ENCODE peak calls at places on chromosomes 12 and 14, in ten cellular contexts. One of them, this sample, is unnamed.

GRCh38 chr12:95881331-95881955 is 22.7 kb downstream of the SNRPF start:
- DNase-seq in GM12865: no peak
- DNase-seq in activated naive CD4-positive, alpha-beta T cell treated with anti-CD3 and anti-CD28 coated beads for 36 hours: no peak
- DNase-seq in endodermal cell: no peak
- DNase-seq in colonic mucosa: no peak
- DNase-seq in cardiac muscle cell: no peak
- DNase-seq in HTR-8/SVneo: no peak
- DNase-seq in stimulated activated CD4-positive, alpha-beta T cell treated with anti-CD3 and anti-CD28 coated beads, Interleukin-4, amount 100 ng/mL, for 48 hours: no peak
- DNase-seq in activated CD4-positive, alpha-beta T cell treated with anti-CD3 and anti-CD28 coated beads, Interleukin-2, amount 50 U/mL, for 48 hours: no peak
- DNase-seq in HCEC 1CT: peak; percentile 22
- DNase-seq in this sample: peak; percentile 40

GRCh38 chr14:24240110-24240918 is 2.1 kb downstream of the TINF2 start:
- DNase-seq in GM12865: no peak
- DNase-seq in activated naive CD4-positive, alpha-beta T cell treated with anti-CD3 and anti-CD28 coated beads for 36 hours: no peak
- DNase-seq in endodermal cell: peak; percentile 38
- DNase-seq in colonic mucosa: no peak
- DNase-seq in cardiac muscle cell: no peak
- DNase-seq in HTR-8/SVneo: no peak
- DNase-seq in stimulated activated CD4-positive, alpha-beta T cell treated with anti-CD3 and anti-CD28 coated beads, Interleukin-4, amount 100 ng/mL, for 48 hours: no peak
- DNase-seq in activated CD4-positive, alpha-beta T cell treated with anti-CD3 and anti-CD28 coated beads, Interleukin-2, amount 50 U/mL, for 48 hours: no peak
- DNase-seq in HCEC 1CT: no peak
- DNase-seq in this sample: no peak

GRCh38 chr14:64721391-64721791 is 17.2 kb downstream of the PLEKHG3 start:
- DNase-seq in GM12865: no peak
- DNase-seq in activated naive CD4-positive, alpha-beta T cell treated with anti-CD3 and anti-CD28 coated beads for 36 hours: no peak
- DNase-seq in endodermal cell: peak; percentile 51
- DNase-seq in colonic mucosa: peak; percentile 72
- DNase-seq in cardiac muscle cell: no peak
- DNase-seq in HTR-8/SVneo: no peak
- DNase-seq in stimulated activated CD4-positive, alpha-beta T cell treated with anti-CD3 and anti-CD28 coated beads, Interleukin-4, amount 100 ng/mL, for 48 hours: no peak
- DNase-seq in activated CD4-positive, alpha-beta T cell treated with anti-CD3 and anti-CD28 coated beads, Interleukin-2, amount 50 U/mL, for 48 hours: no peak
- DNase-seq in HCEC 1CT: no peak
- DNase-seq in this sample: peak; percentile 51

GRCh38 chr14:26594148-26594547 is 3.7 kb downstream of the NOVA1 start:
- DNase-seq in GM12865: no peak
- DNase-seq in activated naive CD4-positive, alpha-beta T cell treated with anti-CD3 and anti-CD28 coated beads for 36 hours: no peak
- DNase-seq in endodermal cell: no peak
- DNase-seq in colonic mucosa: no peak
- DNase-seq in cardiac muscle cell: no peak
- DNase-seq in HTR-8/SVneo: no peak
- DNase-seq in stimulated activated CD4-positive, alpha-beta T cell treated with anti-CD3 and anti-CD28 coated beads, Interleukin-4, amount 100 ng/mL, for 48 hours: no peak
- DNase-seq in activated CD4-positive, alpha-beta T cell treated with anti-CD3 and anti-CD28 coated beads, Interleukin-2, amount 50 U/mL, for 48 hours: no peak
- DNase-seq in HCEC 1CT: no peak
- DNase-seq in this sample: no peak

GRCh38 chr14:94213021-94213420 is 38.9 kb downstream of the PPP4R4 start:
- DNase-seq in GM12865: no peak
- DNase-seq in activated naive CD4-positive, alpha-beta T cell treated with anti-CD3 and anti-CD28 coated beads for 36 hours: no peak
- DNase-seq in endodermal cell: no peak
- DNase-seq in colonic mucosa: no peak
- DNase-seq in cardiac muscle cell: no peak
- DNase-seq in HTR-8/SVneo: peak; percentile 5
- DNase-seq in stimulated activated CD4-positive, alpha-beta T cell treated with anti-CD3 and anti-CD28 coated beads, Interleukin-4, amount 100 ng/mL, for 48 hours: no peak
- DNase-seq in activated CD4-positive, alpha-beta T cell treated with anti-CD3 and anti-CD28 coated beads, Interleukin-2, amount 50 U/mL, for 48 hours: no peak
- DNase-seq in HCEC 1CT: peak; percentile 91
- DNase-seq in this sample: peak; percentile 30

GRCh38 chr12:111368291-111368683 is 608 bp downstream of the PHETA1 start:
- DNase-seq in GM12865: no peak
- DNase-seq in activated naive CD4-positive, alpha-beta T cell treated with anti-CD3 and anti-CD28 coated beads for 36 hours: no peak
- DNase-seq in endodermal cell: peak; percentile 72
- DNase-seq in colonic mucosa: peak; percentile 66
- DNase-seq in cardiac muscle cell: peak; percentile 25
- DNase-seq in HTR-8/SVneo: no peak
- DNase-seq in stimulated activated CD4-positive, alpha-beta T cell treated with anti-CD3 and anti-CD28 coated beads, Interleukin-4, amount 100 ng/mL, for 48 hours: no peak
- DNase-seq in activated CD4-positive, alpha-beta T cell treated with anti-CD3 and anti-CD28 coated beads, Interleukin-2, amount 50 U/mL, for 48 hours: no peak
- DNase-seq in HCEC 1CT: no peak
- DNase-seq in this sample: peak; percentile 3

GRCh38 chr14:76958975-76959710 is 69.4 kb downstream of the IRF2BPL start:
- DNase-seq in GM12865: peak; percentile 91
- DNase-seq in activated naive CD4-positive, alpha-beta T cell treated with anti-CD3 and anti-CD28 coated beads for 36 hours: peak; percentile 46
- DNase-seq in endodermal cell: no peak
- DNase-seq in colonic mucosa: no peak
- DNase-seq in cardiac muscle cell: peak; percentile 74
- DNase-seq in HTR-8/SVneo: peak; percentile 75
- DNase-seq in stimulated activated CD4-positive, alpha-beta T cell treated with anti-CD3 and anti-CD28 coated beads, Interleukin-4, amount 100 ng/mL, for 48 hours: no peak
- DNase-seq in activated CD4-positive, alpha-beta T cell treated with anti-CD3 and anti-CD28 coated beads, Interleukin-2, amount 50 U/mL, for 48 hours: no peak
- DNase-seq in HCEC 1CT: peak; percentile 18
- DNase-seq in this sample: peak; percentile 80

GRCh38 chr14:53002576-53002975 is 51.7 kb upstream of the FERMT2 start:
- DNase-seq in GM12865: no peak
- DNase-seq in activated naive CD4-positive, alpha-beta T cell treated with anti-CD3 and anti-CD28 coated beads for 36 hours: no peak
- DNase-seq in endodermal cell: no peak
- DNase-seq in colonic mucosa: no peak
- DNase-seq in cardiac muscle cell: no peak
- DNase-seq in HTR-8/SVneo: no peak
- DNase-seq in stimulated activated CD4-positive, alpha-beta T cell treated with anti-CD3 and anti-CD28 coated beads, Interleukin-4, amount 100 ng/mL, for 48 hours: no peak
- DNase-seq in activated CD4-positive, alpha-beta T cell treated with anti-CD3 and anti-CD28 coated beads, Interleukin-2, amount 50 U/mL, for 48 hours: no peak
- DNase-seq in HCEC 1CT: peak; percentile 2
- DNase-seq in this sample: no peak

GRCh38 chr12:91562476-91562875 is 379.9 kb upstream of the DCN start:
- DNase-seq in GM12865: peak; percentile 42
- DNase-seq in activated naive CD4-positive, alpha-beta T cell treated with anti-CD3 and anti-CD28 coated beads for 36 hours: no peak
- DNase-seq in endodermal cell: no peak
- DNase-seq in colonic mucosa: no peak
- DNase-seq in cardiac muscle cell: no peak
- DNase-seq in HTR-8/SVneo: no peak
- DNase-seq in stimulated activated CD4-positive, alpha-beta T cell treated with anti-CD3 and anti-CD28 coated beads, Interleukin-4, amount 100 ng/mL, for 48 hours: no peak
- DNase-seq in activated CD4-positive, alpha-beta T cell treated with anti-CD3 and anti-CD28 coated beads, Interleukin-2, amount 50 U/mL, for 48 hours: no peak
- DNase-seq in HCEC 1CT: peak; percentile 18
- DNase-seq in this sample: peak; percentile 20

GRCh38 chr12:121138284-121138683 is 5.6 kb downstream of the P2RX7 start:
- DNase-seq in GM12865: no peak
- DNase-seq in activated naive CD4-positive, alpha-beta T cell treated with anti-CD3 and anti-CD28 coated beads for 36 hours: no peak
- DNase-seq in endodermal cell: peak; percentile 71
- DNase-seq in colonic mucosa: no peak
- DNase-seq in cardiac muscle cell: no peak
- DNase-seq in HTR-8/SVneo: no peak
- DNase-seq in stimulated activated CD4-positive, alpha-beta T cell treated with anti-CD3 and anti-CD28 coated beads, Interleukin-4, amount 100 ng/mL, for 48 hours: no peak
- DNase-seq in activated CD4-positive, alpha-beta T cell treated with anti-CD3 and anti-CD28 coated beads, Interleukin-2, amount 50 U/mL, for 48 hours: no peak
- DNase-seq in HCEC 1CT: no peak
- DNase-seq in this sample: no peak

GRCh38 chr12:52975820-52976573 is 27.1 kb downstream of the KRT18 start:
- DNase-seq in GM12865: no peak
- DNase-seq in activated naive CD4-positive, alpha-beta T cell treated with anti-CD3 and anti-CD28 coated beads for 36 hours: no peak
- DNase-seq in endodermal cell: peak; percentile 95
- DNase-seq in colonic mucosa: peak; percentile 85
- DNase-seq in cardiac muscle cell: no peak
- DNase-seq in HTR-8/SVneo: no peak
- DNase-seq in stimulated activated CD4-positive, alpha-beta T cell treated with anti-CD3 and anti-CD28 coated beads, Interleukin-4, amount 100 ng/mL, for 48 hours: no peak
- DNase-seq in activated CD4-positive, alpha-beta T cell treated with anti-CD3 and anti-CD28 coated beads, Interleukin-2, amount 50 U/mL, for 48 hours: no peak
- DNase-seq in HCEC 1CT: no peak
- DNase-seq in this sample: peak; percentile 81

GRCh38 chr14:106039400-106039799 is 513.0 kb downstream of the TMEM121 start:
- DNase-seq in GM12865: peak; percentile 48
- DNase-seq in activated naive CD4-positive, alpha-beta T cell treated with anti-CD3 and anti-CD28 coated beads for 36 hours: peak; percentile 87
- DNase-seq in endodermal cell: no peak
- DNase-seq in colonic mucosa: peak; percentile 22
- DNase-seq in cardiac muscle cell: no peak
- DNase-seq in HTR-8/SVneo: no peak
- DNase-seq in stimulated activated CD4-positive, alpha-beta T cell treated with anti-CD3 and anti-CD28 coated beads, Interleukin-4, amount 100 ng/mL, for 48 hours: peak; percentile 69
- DNase-seq in activated CD4-positive, alpha-beta T cell treated with anti-CD3 and anti-CD28 coated beads, Interleukin-2, amount 50 U/mL, for 48 hours: peak; percentile 82
- DNase-seq in HCEC 1CT: no peak
- DNase-seq in this sample: no peak

GRCh38 chr12:128994869-128995268 is 141.6 kb downstream of the GLT1D1 start:
- DNase-seq in GM12865: no peak
- DNase-seq in activated naive CD4-positive, alpha-beta T cell treated with anti-CD3 and anti-CD28 coated beads for 36 hours: no peak
- DNase-seq in endodermal cell: no peak
- DNase-seq in colonic mucosa: no peak
- DNase-seq in cardiac muscle cell: no peak
- DNase-seq in HTR-8/SVneo: no peak
- DNase-seq in stimulated activated CD4-positive, alpha-beta T cell treated with anti-CD3 and anti-CD28 coated beads, Interleukin-4, amount 100 ng/mL, for 48 hours: no peak
- DNase-seq in activated CD4-positive, alpha-beta T cell treated with anti-CD3 and anti-CD28 coated beads, Interleukin-2, amount 50 U/mL, for 48 hours: no peak
- DNase-seq in HCEC 1CT: no peak
- DNase-seq in this sample: no peak

GRCh38 chr12:120674172-120674571 is 12.8 kb upstream of the MLEC start:
- DNase-seq in GM12865: peak; percentile 45
- DNase-seq in activated naive CD4-positive, alpha-beta T cell treated with anti-CD3 and anti-CD28 coated beads for 36 hours: no peak
- DNase-seq in endodermal cell: no peak
- DNase-seq in colonic mucosa: no peak
- DNase-seq in cardiac muscle cell: no peak
- DNase-seq in HTR-8/SVneo: no peak
- DNase-seq in stimulated activated CD4-positive, alpha-beta T cell treated with anti-CD3 and anti-CD28 coated beads, Interleukin-4, amount 100 ng/mL, for 48 hours: no peak
- DNase-seq in activated CD4-positive, alpha-beta T cell treated with anti-CD3 and anti-CD28 coated beads, Interleukin-2, amount 50 U/mL, for 48 hours: no peak
- DNase-seq in HCEC 1CT: no peak
- DNase-seq in this sample: no peak

GRCh38 chr12:28114488-28114887 is 75.8 kb upstream of the CCDC91 start:
- DNase-seq in GM12865: no peak
- DNase-seq in activated naive CD4-positive, alpha-beta T cell treated with anti-CD3 and anti-CD28 coated beads for 36 hours: no peak
- DNase-seq in endodermal cell: no peak
- DNase-seq in colonic mucosa: no peak
- DNase-seq in cardiac muscle cell: no peak
- DNase-seq in HTR-8/SVneo: peak; percentile 32
- DNase-seq in stimulated activated CD4-positive, alpha-beta T cell treated with anti-CD3 and anti-CD28 coated beads, Interleukin-4, amount 100 ng/mL, for 48 hours: no peak
- DNase-seq in activated CD4-positive, alpha-beta T cell treated with anti-CD3 and anti-CD28 coated beads, Interleukin-2, amount 50 U/mL, for 48 hours: no peak
- DNase-seq in HCEC 1CT: peak; percentile 82
- DNase-seq in this sample: no peak

GRCh38 chr12:34297126-34297789 is 275.0 kb downstream of the ALG10 start:
- DNase-seq in GM12865: no peak
- DNase-seq in activated naive CD4-positive, alpha-beta T cell treated with anti-CD3 and anti-CD28 coated beads for 36 hours: no peak
- DNase-seq in endodermal cell: no peak
- DNase-seq in colonic mucosa: no peak
- DNase-seq in cardiac muscle cell: no peak
- DNase-seq in HTR-8/SVneo: no peak
- DNase-seq in stimulated activated CD4-positive, alpha-beta T cell treated with anti-CD3 and anti-CD28 coated beads, Interleukin-4, amount 100 ng/mL, for 48 hours: no peak
- DNase-seq in activated CD4-positive, alpha-beta T cell treated with anti-CD3 and anti-CD28 coated beads, Interleukin-2, amount 50 U/mL, for 48 hours: no peak
- DNase-seq in HCEC 1CT: no peak
- DNase-seq in this sample: no peak

GRCh38 chr12:123227581-123228258 is 5.2 kb downstream of the MPHOSPH9 start:
- DNase-seq in GM12865: no peak
- DNase-seq in activated naive CD4-positive, alpha-beta T cell treated with anti-CD3 and anti-CD28 coated beads for 36 hours: no peak
- DNase-seq in endodermal cell: no peak
- DNase-seq in colonic mucosa: no peak
- DNase-seq in cardiac muscle cell: no peak
- DNase-seq in HTR-8/SVneo: no peak
- DNase-seq in stimulated activated CD4-positive, alpha-beta T cell treated with anti-CD3 and anti-CD28 coated beads, Interleukin-4, amount 100 ng/mL, for 48 hours: no peak
- DNase-seq in activated CD4-positive, alpha-beta T cell treated with anti-CD3 and anti-CD28 coated beads, Interleukin-2, amount 50 U/mL, for 48 hours: no peak
- DNase-seq in HCEC 1CT: no peak
- DNase-seq in this sample: no peak

GRCh38 chr12:55743967-55744931 is 1.3 kb downstream of the GDF11 start:
- DNase-seq in GM12865: no peak
- DNase-seq in activated naive CD4-positive, alpha-beta T cell treated with anti-CD3 and anti-CD28 coated beads for 36 hours: no peak
- DNase-seq in endodermal cell: peak; percentile 78
- DNase-seq in colonic mucosa: no peak
- DNase-seq in cardiac muscle cell: peak; percentile 25
- DNase-seq in HTR-8/SVneo: no peak
- DNase-seq in stimulated activated CD4-positive, alpha-beta T cell treated with anti-CD3 and anti-CD28 coated beads, Interleukin-4, amount 100 ng/mL, for 48 hours: no peak
- DNase-seq in activated CD4-positive, alpha-beta T cell treated with anti-CD3 and anti-CD28 coated beads, Interleukin-2, amount 50 U/mL, for 48 hours: no peak
- DNase-seq in HCEC 1CT: no peak
- DNase-seq in this sample: no peak

GRCh38 chr14:50116986-50117385 is 614 bp upstream of the VCPKMT start:
- DNase-seq in GM12865: no peak
- DNase-seq in activated naive CD4-positive, alpha-beta T cell treated with anti-CD3 and anti-CD28 coated beads for 36 hours: no peak
- DNase-seq in endodermal cell: no peak
- DNase-seq in colonic mucosa: no peak
- DNase-seq in cardiac muscle cell: no peak
- DNase-seq in HTR-8/SVneo: no peak
- DNase-seq in stimulated activated CD4-positive, alpha-beta T cell treated with anti-CD3 and anti-CD28 coated beads, Interleukin-4, amount 100 ng/mL, for 48 hours: no peak
- DNase-seq in activated CD4-positive, alpha-beta T cell treated with anti-CD3 and anti-CD28 coated beads, Interleukin-2, amount 50 U/mL, for 48 hours: no peak
- DNase-seq in HCEC 1CT: peak; percentile 1
- DNase-seq in this sample: no peak

GRCh38 chr12:98162906-98163678 is 352.3 kb upstream of the TMPO start:
- DNase-seq in GM12865: no peak
- DNase-seq in activated naive CD4-positive, alpha-beta T cell treated with anti-CD3 and anti-CD28 coated beads for 36 hours: no peak
- DNase-seq in endodermal cell: peak; percentile 53
- DNase-seq in colonic mucosa: no peak
- DNase-seq in cardiac muscle cell: no peak
- DNase-seq in HTR-8/SVneo: no peak
- DNase-seq in stimulated activated CD4-positive, alpha-beta T cell treated with anti-CD3 and anti-CD28 coated beads, Interleukin-4, amount 100 ng/mL, for 48 hours: no peak
- DNase-seq in activated CD4-positive, alpha-beta T cell treated with anti-CD3 and anti-CD28 coated beads, Interleukin-2, amount 50 U/mL, for 48 hours: no peak
- DNase-seq in HCEC 1CT: no peak
- DNase-seq in this sample: no peak

GRCh38 chr12:70448371-70448770 is 82.3 kb downstream of the KCNMB4 start:
- DNase-seq in GM12865: no peak
- DNase-seq in activated naive CD4-positive, alpha-beta T cell treated with anti-CD3 and anti-CD28 coated beads for 36 hours: no peak
- DNase-seq in endodermal cell: no peak
- DNase-seq in colonic mucosa: no peak
- DNase-seq in cardiac muscle cell: no peak
- DNase-seq in HTR-8/SVneo: no peak
- DNase-seq in stimulated activated CD4-positive, alpha-beta T cell treated with anti-CD3 and anti-CD28 coated beads, Interleukin-4, amount 100 ng/mL, for 48 hours: no peak
- DNase-seq in activated CD4-positive, alpha-beta T cell treated with anti-CD3 and anti-CD28 coated beads, Interleukin-2, amount 50 U/mL, for 48 hours: no peak
- DNase-seq in HCEC 1CT: no peak
- DNase-seq in this sample: no peak

GRCh38 chr12:110256780-110257431 is 24.1 kb upstream of the ATP2A2 start:
- DNase-seq in GM12865: no peak
- DNase-seq in activated naive CD4-positive, alpha-beta T cell treated with anti-CD3 and anti-CD28 coated beads for 36 hours: no peak
- DNase-seq in endodermal cell: peak; percentile 43
- DNase-seq in colonic mucosa: peak; percentile 24
- DNase-seq in cardiac muscle cell: no peak
- DNase-seq in HTR-8/SVneo: no peak
- DNase-seq in stimulated activated CD4-positive, alpha-beta T cell treated with anti-CD3 and anti-CD28 coated beads, Interleukin-4, amount 100 ng/mL, for 48 hours: no peak
- DNase-seq in activated CD4-positive, alpha-beta T cell treated with anti-CD3 and anti-CD28 coated beads, Interleukin-2, amount 50 U/mL, for 48 hours: no peak
- DNase-seq in HCEC 1CT: no peak
- DNase-seq in this sample: peak; percentile 65

GRCh38 chr12:125983784-125984510 is 918.7 kb downstream of the AACS start:
- DNase-seq in GM12865: no peak
- DNase-seq in activated naive CD4-positive, alpha-beta T cell treated with anti-CD3 and anti-CD28 coated beads for 36 hours: peak; percentile 8
- DNase-seq in endodermal cell: peak; percentile 95
- DNase-seq in colonic mucosa: no peak
- DNase-seq in cardiac muscle cell: peak; percentile 51
- DNase-seq in HTR-8/SVneo: no peak
- DNase-seq in stimulated activated CD4-positive, alpha-beta T cell treated with anti-CD3 and anti-CD28 coated beads, Interleukin-4, amount 100 ng/mL, for 48 hours: no peak
- DNase-seq in activated CD4-positive, alpha-beta T cell treated with anti-CD3 and anti-CD28 coated beads, Interleukin-2, amount 50 U/mL, for 48 hours: no peak
- DNase-seq in HCEC 1CT: no peak
- DNase-seq in this sample: no peak

GRCh38 chr14:30017370-30017993 is 89.8 kb upstream of the PRKD1 start:
- DNase-seq in GM12865: no peak
- DNase-seq in activated naive CD4-positive, alpha-beta T cell treated with anti-CD3 and anti-CD28 coated beads for 36 hours: no peak
- DNase-seq in endodermal cell: no peak
- DNase-seq in colonic mucosa: no peak
- DNase-seq in cardiac muscle cell: no peak
- DNase-seq in HTR-8/SVneo: no peak
- DNase-seq in stimulated activated CD4-positive, alpha-beta T cell treated with anti-CD3 and anti-CD28 coated beads, Interleukin-4, amount 100 ng/mL, for 48 hours: no peak
- DNase-seq in activated CD4-positive, alpha-beta T cell treated with anti-CD3 and anti-CD28 coated beads, Interleukin-2, amount 50 U/mL, for 48 hours: no peak
- DNase-seq in HCEC 1CT: no peak
- DNase-seq in this sample: no peak

GRCh38 chr12:63420206-63420644 is 248.1 kb downstream of the DPY19L2 start:
- DNase-seq in GM12865: peak; percentile 75
- DNase-seq in activated naive CD4-positive, alpha-beta T cell treated with anti-CD3 and anti-CD28 coated beads for 36 hours: peak; percentile 45
- DNase-seq in endodermal cell: peak; percentile 97
- DNase-seq in colonic mucosa: peak; percentile 47
- DNase-seq in cardiac muscle cell: peak; percentile 43
- DNase-seq in HTR-8/SVneo: peak; percentile 36
- DNase-seq in stimulated activated CD4-positive, alpha-beta T cell treated with anti-CD3 and anti-CD28 coated beads, Interleukin-4, amount 100 ng/mL, for 48 hours: peak; percentile 15
- DNase-seq in activated CD4-positive, alpha-beta T cell treated with anti-CD3 and anti-CD28 coated beads, Interleukin-2, amount 50 U/mL, for 48 hours: peak; percentile 41
- DNase-seq in HCEC 1CT: peak; percentile 51
- DNase-seq in this sample: peak; percentile 55

GRCh38 chr14:79965896-79966295 is 245.4 kb downstream of the DIO2 start:
- DNase-seq in GM12865: no peak
- DNase-seq in activated naive CD4-positive, alpha-beta T cell treated with anti-CD3 and anti-CD28 coated beads for 36 hours: no peak
- DNase-seq in endodermal cell: no peak
- DNase-seq in colonic mucosa: no peak
- DNase-seq in cardiac muscle cell: no peak
- DNase-seq in HTR-8/SVneo: no peak
- DNase-seq in stimulated activated CD4-positive, alpha-beta T cell treated with anti-CD3 and anti-CD28 coated beads, Interleukin-4, amount 100 ng/mL, for 48 hours: no peak
- DNase-seq in activated CD4-positive, alpha-beta T cell treated with anti-CD3 and anti-CD28 coated beads, Interleukin-2, amount 50 U/mL, for 48 hours: no peak
- DNase-seq in HCEC 1CT: peak; percentile 73
- DNase-seq in this sample: no peak

GRCh38 chr12:132289356-132290202 is 39.8 kb downstream of the GALNT9 start:
- DNase-seq in GM12865: no peak
- DNase-seq in activated naive CD4-positive, alpha-beta T cell treated with anti-CD3 and anti-CD28 coated beads for 36 hours: no peak
- DNase-seq in endodermal cell: peak; percentile 75
- DNase-seq in colonic mucosa: no peak
- DNase-seq in cardiac muscle cell: peak; percentile 68
- DNase-seq in HTR-8/SVneo: no peak
- DNase-seq in stimulated activated CD4-positive, alpha-beta T cell treated with anti-CD3 and anti-CD28 coated beads, Interleukin-4, amount 100 ng/mL, for 48 hours: no peak
- DNase-seq in activated CD4-positive, alpha-beta T cell treated with anti-CD3 and anti-CD28 coated beads, Interleukin-2, amount 50 U/mL, for 48 hours: no peak
- DNase-seq in HCEC 1CT: no peak
- DNase-seq in this sample: no peak

GRCh38 chr12:64457036-64457435 is 5.1 kb downstream of the TBK1 start:
- DNase-seq in GM12865: no peak
- DNase-seq in activated naive CD4-positive, alpha-beta T cell treated with anti-CD3 and anti-CD28 coated beads for 36 hours: peak; percentile 75
- DNase-seq in endodermal cell: no peak
- DNase-seq in colonic mucosa: peak; percentile 29
- DNase-seq in cardiac muscle cell: no peak
- DNase-seq in HTR-8/SVneo: no peak
- DNase-seq in stimulated activated CD4-positive, alpha-beta T cell treated with anti-CD3 and anti-CD28 coated beads, Interleukin-4, amount 100 ng/mL, for 48 hours: peak; percentile 33
- DNase-seq in activated CD4-positive, alpha-beta T cell treated with anti-CD3 and anti-CD28 coated beads, Interleukin-2, amount 50 U/mL, for 48 hours: peak; percentile 37
- DNase-seq in HCEC 1CT: no peak
- DNase-seq in this sample: peak; percentile 41